ENCODE peak calls at places on chromosomes 11 and 22, in four cellular contexts. A, L, T and Y are unnamed samples.

GRCh38 chr11:93849751-93850584 is 450 bp downstream of the VSTM5 start:
- DNase-seq in A (peak; percentile 11), L (no peak), T (no peak), Y (peak; percentile 53)

GRCh38 chr11:9717040-9717357 is 53.1 kb downstream of the SWAP70 start:
- DNase-seq in A (no peak), L (no peak), T (no peak), Y (no peak)

GRCh38 chr11:118401151-118401879 is at the start of gene ATP5MG:
- DNase-seq in A (peak; percentile 90), L (peak; percentile 60), T (peak; percentile 84), Y (peak; percentile 94)

GRCh38 chr11:9571766-9572120 is 1.7 kb upstream of the WEE1 start:
- DNase-seq in A (no peak), L (no peak), T (no peak), Y (no peak)

GRCh38 chr11:103903621-103904323 is 132.7 kb upstream of the DDI1 start:
- DNase-seq in A (no peak), L (no peak), T (no peak), Y (no peak)

GRCh38 chr11:65432686-65433582 is 10.3 kb downstream of the NEAT1 start:
- DNase-seq in A (no peak), L (no peak), T (no peak), Y (no peak)

GRCh38 chr11:13759050-13759449 is 90.6 kb downstream of the FAR1 start:
- DNase-seq in A (no peak), L (no peak), T (no peak), Y (no peak)

GRCh38 chr22:45608763-45609180 is 62.9 kb upstream of the ATXN10 start:
- DNase-seq in A (no peak), L (no peak), T (no peak), Y (no peak)

GRCh38 chr22:19659805-19660345 is 54.4 kb upstream of the SEPTIN5 start:
- DNase-seq in A (no peak), L (no peak), T (no peak), Y (no peak)

GRCh38 chr11:65448418-65449196 is 26.0 kb downstream of the NEAT1 start:
- DNase-seq in A (no peak), L (no peak), T (peak; percentile 30), Y (no peak)

GRCh38 chr11:46731545-46731944 is 12.5 kb downstream of the F2 start:
- DNase-seq in A (no peak), L (no peak), T (no peak), Y (no peak)

GRCh38 chr22:44404341-44405020 is 91.7 kb upstream of the SHISAL1 start:
- DNase-seq in A (no peak), L (no peak), T (no peak), Y (no peak)

GRCh38 chr11:77501748-77502147 is 27.9 kb upstream of the PAK1 start:
- DNase-seq in A (no peak), L (no peak), T (no peak), Y (no peak)

GRCh38 chr11:111801135-111801534 is 34.9 kb upstream of the PPP2R1B start:
- DNase-seq in A (no peak), L (no peak), T (no peak), Y (no peak)

GRCh38 chr11:12556788-12557384 is 117.3 kb upstream of the TEAD1 start:
- DNase-seq in A (peak; percentile 79), L (peak; percentile 44), T (peak; percentile 72), Y (peak; percentile 88)

GRCh38 chr11:103537904-103538502 is 428.8 kb downstream of the DYNC2H1 start:
- DNase-seq in A (no peak), L (no peak), T (peak; percentile 8), Y (no peak)

GRCh38 chr11:35419713-35420333 is 465 bp upstream of the SLC1A2 start:
- DNase-seq in A (no peak), L (no peak), T (no peak), Y (peak; percentile 25)

GRCh38 chr11:67060111-67060522 is 3.5 kb downstream of the RHOD start:
- DNase-seq in A (no peak), L (no peak), T (no peak), Y (no peak)

GRCh38 chr11:62025429-62026105 is 58.1 kb upstream of the FTH1 start:
- DNase-seq in A (peak; percentile 28), L (peak; percentile 27), T (no peak), Y (peak; percentile 72)

GRCh38 chr22:38700271-38700788 is 413 bp downstream of the JOSD1 start:
- DNase-seq in A (peak; percentile 69), L (no peak), T (no peak), Y (peak; percentile 92)

GRCh38 chr11:35216962-35217667 is 78.1 kb downstream of the CD44 start:
- DNase-seq in A (no peak), L (no peak), T (peak; percentile 20), Y (no peak)

GRCh38 chr11:26948881-26949280 is 45.0 kb upstream of the FIBIN start:
- DNase-seq in A (no peak), L (no peak), T (no peak), Y (no peak)

GRCh38 chr11:26947379-26947844 is 46.5 kb upstream of the FIBIN start:
- DNase-seq in A (peak; percentile 55), L (peak; percentile 14), T (no peak), Y (peak; percentile 59)

GRCh38 chr11:26946209-26946828 is 47.6 kb upstream of the FIBIN start:
- DNase-seq in A (no peak), L (no peak), T (no peak), Y (no peak)

GRCh38 chr11:26949846-26950245 is 44.1 kb upstream of the FIBIN start:
- DNase-seq in A (no peak), L (no peak), T (no peak), Y (no peak)

GRCh38 chr11:26947904-26948639 is 45.8 kb upstream of the FIBIN start:
- DNase-seq in A (no peak), L (no peak), T (no peak), Y (no peak)
- H3K4me1 ChIP-seq in A (no peaks in the 10 kb centered on the region), L (peaks cover 20% of the 10 kb centered on the region), T (no peaks in the 10 kb centered on the region), Y (no peaks in the 10 kb centered on the region)

GRCh38 chr22:27776410-27776958 is 25.1 kb downstream of the MN1 start:
- DNase-seq in A (no peak), L (no peak), T (no peak), Y (peak; percentile 85)

GRCh38 chr22:27777128-27777527 is 24.4 kb downstream of the MN1 start:
- DNase-seq in A (no peak), L (no peak), T (no peak), Y (no peak)

GRCh38 chr22:27779650-27780049 is 21.9 kb downstream of the MN1 start:
- DNase-seq in A (no peak), L (no peak), T (no peak), Y (no peak)

GRCh38 chr22:27780161-27780575 is 21.4 kb downstream of the MN1 start:
- DNase-seq in A (no peak), L (no peak), T (no peak), Y (peak; percentile 61)

GRCh38 chr22:27778299-27779090 is 23.1 kb downstream of the MN1 start:
- DNase-seq in A (no peak), L (no peak), T (no peak), Y (peak; percentile 49)
- H3K27me3 ChIP-seq in A (no peaks in the 10 kb centered on the region), L (no peaks in the 10 kb centered on the region), T (no peaks in the 10 kb centered on the region), Y (no peaks in the 10 kb centered on the region)

GRCh38 chr11:7486731-7487130 is 1.4 kb downstream of the OLFML1 start:
- DNase-seq in A (peak; percentile 47), L (no peak), T (no peak), Y (peak; percentile 67)

GRCh38 chr11:7484645-7485044 is 661 bp upstream of the OLFML1 start:
- DNase-seq in A (no peak), L (no peak), T (peak; percentile 22), Y (no peak)

GRCh38 chr11:7487360-7487759 is 2.1 kb downstream of the OLFML1 start:
- DNase-seq in A (no peak), L (no peak), T (no peak), Y (no peak)

GRCh38 chr11:7485854-7486425 is 634 bp downstream of the OLFML1 start:
- DNase-seq in A (no peak), L (no peak), T (no peak), Y (no peak)

DNA sequence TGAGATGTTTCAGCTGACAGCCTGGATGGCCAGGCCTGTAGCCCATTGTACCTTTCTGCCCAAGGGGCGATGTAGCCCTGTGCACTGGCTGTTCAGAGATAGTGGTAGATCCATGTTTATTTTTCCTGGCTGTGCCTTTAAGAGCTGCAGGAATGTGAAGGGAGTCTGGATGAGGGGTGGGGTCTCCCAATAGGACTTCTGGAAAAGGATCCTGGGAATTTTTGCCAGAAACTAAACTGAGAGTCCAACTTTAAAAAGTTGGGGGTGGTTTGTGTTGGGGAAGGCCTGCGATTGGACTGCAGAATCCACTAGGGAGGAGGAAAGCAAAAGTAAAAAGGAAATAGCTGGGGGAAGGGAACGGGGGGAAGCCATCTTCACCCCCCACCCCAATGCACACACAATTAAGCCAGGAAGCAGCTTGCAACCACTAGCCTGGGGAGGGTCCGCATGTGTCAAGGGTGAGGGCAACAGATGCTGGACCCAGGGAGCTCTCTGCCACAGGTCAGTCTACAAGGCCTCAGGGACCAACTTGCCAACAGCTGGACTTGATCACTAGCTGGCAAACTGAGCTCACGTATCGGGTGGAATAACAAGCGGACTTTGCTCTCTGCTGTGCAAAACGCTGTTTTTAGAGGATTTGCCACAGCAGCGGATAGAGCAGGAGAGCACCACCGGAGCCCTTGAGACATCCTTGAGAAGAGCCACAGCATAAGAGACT is at the start of gene OLFML1:
- DNase-seq in A (peak; percentile 53), L (no peak), T (no peak), Y (peak; percentile 72)
- H3K4me1 ChIP-seq in A (peaks cover 6% of the 10 kb centered on the region), L (no peaks in the 10 kb centered on the region), T (peaks cover 5% of the 10 kb centered on the region), Y (no peaks in the 10 kb centered on the region)

GRCh38 chr22:39729141-39729934 is 158.8 kb downstream of the CACNA1I start:
- DNase-seq in A (no peak), L (no peak), T (no peak), Y (no peak)
- H3K27me3 ChIP-seq in A (no peaks in the 10 kb centered on the region), L (no peaks in the 10 kb centered on the region), T (peaks cover 26% of the 10 kb centered on the region), Y (no peaks in the 10 kb centered on the region)

GRCh38 chr11:2464451-2465165 is 19.8 kb downstream of the KCNQ1 start:
- DNase-seq in A (no peak), L (no peak), T (no peak), Y (no peak)
- H3K4me1 ChIP-seq in A (no peaks in the 10 kb centered on the region), L (no peaks in the 10 kb centered on the region), T (peaks cover 31% of the 10 kb centered on the region), Y (peaks cover 5% of the 10 kb centered on the region)

DNA sequence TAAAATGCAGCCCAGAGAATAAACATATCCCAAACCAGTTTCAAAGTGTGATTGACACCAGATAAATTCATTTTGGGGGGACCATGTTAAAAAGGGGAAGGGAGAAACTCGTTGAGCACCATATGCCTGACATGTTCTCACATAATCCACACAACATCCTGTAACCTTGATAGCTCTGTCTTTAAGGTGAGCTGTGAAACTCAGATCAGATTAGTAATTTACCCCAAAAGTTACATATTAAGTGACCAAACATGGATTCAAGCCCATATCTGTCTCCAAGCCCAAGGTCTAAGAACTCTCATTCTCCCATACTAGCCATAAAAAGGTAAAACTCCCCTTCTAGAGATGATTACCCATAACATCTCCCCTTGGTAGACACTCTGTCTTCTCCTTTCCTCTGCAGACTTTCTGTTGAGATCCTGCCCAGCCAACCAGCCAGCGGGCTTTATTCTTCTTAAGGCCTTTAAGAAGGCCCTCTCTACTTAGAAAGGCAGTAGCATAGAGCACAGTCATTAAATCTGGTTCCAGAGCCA is 150.7 kb downstream of the CCDC34 start:
- DNase-seq in A (no peak), L (no peak), T (no peak), Y (no peak)
- H3K27me3 ChIP-seq in A (no peaks in the 10 kb centered on the region), L (no peaks in the 10 kb centered on the region), T (no peaks in the 10 kb centered on the region), Y (no peaks in the 10 kb centered on the region)

DNA sequence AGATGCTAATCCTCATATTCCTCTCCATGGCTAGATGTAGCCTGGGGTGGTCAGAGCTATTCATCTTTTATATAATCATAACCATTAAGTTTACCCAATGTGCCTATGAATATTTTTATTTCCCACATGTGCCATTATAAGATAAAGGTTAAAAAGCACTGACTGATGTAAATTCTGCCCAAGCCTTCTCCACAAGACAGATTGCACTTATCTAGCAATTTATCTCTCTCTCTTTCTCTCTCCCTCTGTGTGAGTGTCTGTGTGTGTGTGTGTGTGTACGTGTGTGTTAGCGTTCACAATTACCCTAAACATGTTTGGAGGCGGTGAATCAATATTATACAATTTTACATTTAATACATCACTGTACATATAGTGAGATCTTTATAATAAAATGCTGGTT is 41.1 kb upstream of the ANO5 start:
- DNase-seq in A (no peak), L (no peak), T (no peak), Y (no peak)
- H3K4me1 ChIP-seq in A (no peaks in the 10 kb centered on the region), L (no peaks in the 10 kb centered on the region), T (no peaks in the 10 kb centered on the region), Y (no peaks in the 10 kb centered on the region)